ENCODE peak calls at places on chromosome 17, in five cellular contexts. K is heart left ventricle, S is IMR-90, P is transverse colon, F is body of pancreas. V is an unnamed sample. For H3K27me3, the result is how much of the 10 kb centered on the place peaks cover.

GRCh38 chr17:305090-305976 is 47.3 kb downstream of the RPH3AL start:
- DNase-seq in K (peak), S (no peak), P (peak), F (peak), V (peak)

GRCh38 chr17:9750488-9750887 is 40.9 kb downstream of the DHRS7C start:
- DNase-seq in K (no peak), S (no peak), P (no peak), F (no peak), V (no peak)

GRCh38 chr17:21076242-21076641 is 33.4 kb upstream of the USP22 start:
- DNase-seq in K (no peak), S (no peak), P (no peak), F (no peak), V (no peak)

GRCh38 chr17:16418684-16419066 is 3.3 kb downstream of the TRPV2 start:
- DNase-seq in K (no peak), S (no peak), P (no peak), F (no peak), V (no peak)

GRCh38 chr17:79769596-79770520 is 8.1 kb upstream of the CBX2 start:
- DNase-seq in K (peak), S (no peak), P (no peak), F (no peak), V (no peak)

GRCh38 chr17:55421179-55421934 is at the start of gene MMD:
- DNase-seq in K (peak), S (no peak), P (peak), F (peak), V (peak)

GRCh38 chr17:80287806-80288579 is 27.3 kb downstream of the RNF213 start:
- DNase-seq in K (no peak), S (no peak), P (no peak), F (no peak), V (no peak)

GRCh38 chr17:35944151-35944550 is 638 bp upstream of the LYZL6 start:
- DNase-seq in K (no peak), S (no peak), P (no peak), F (no peak), V (no peak)

GRCh38 chr17:35057332-35057915 is 6.1 kb downstream of the RFFL start:
- DNase-seq in K (no peak), S (no peak), P (no peak), F (no peak), V (no peak)

GRCh38 chr17:17817552-17817947 is 19.2 kb downstream of the SREBF1 start:
- DNase-seq in K (no peak), S (no peak), P (no peak), F (no peak), V (no peak)

GRCh38 chr17:38601539-38602351 is 4.0 kb downstream of the SRCIN1 start:
- DNase-seq in K (no peak), S (no peak), P (peak), F (no peak), V (no peak)

GRCh38 chr17:81890447-81891302 is 711 bp downstream of the ALYREF start:
- DNase-seq in K (peak), S (no peak), P (no peak), F (no peak), V (peak)

GRCh38 chr17:412211-413015 is 59.8 kb upstream of the RPH3AL start:
- DNase-seq in K (no peak), S (peak), P (peak), F (peak), V (peak)

GRCh38 chr17:80010283-80010858 is 25.3 kb downstream of the TBC1D16 start:
- DNase-seq in K (no peak), S (no peak), P (no peak), F (no peak), V (no peak)

GRCh38 chr17:71327376-71328059 is 793.3 kb upstream of the SOX9 start:
- DNase-seq in K (no peak), S (peak), P (no peak), F (no peak), V (no peak)

GRCh38 chr17:45931677-45932076 is 37.3 kb downstream of the MAPT start:
- DNase-seq in K (no peak), S (no peak), P (no peak), F (no peak), V (no peak)

GRCh38 chr17:40516581-40517285 is 15.3 kb upstream of the TNS4 start:
- DNase-seq in K (no peak), S (no peak), P (peak), F (no peak), V (no peak)

GRCh38 chr17:45578516-45579455 is 88.3 kb upstream of the PLEKHM1 start:
- DNase-seq in K (no peak), S (no peak), P (no peak), F (no peak), V (no peak)

GRCh38 chr17:42881768-42882565 is 18.6 kb upstream of the G6PC1 start:
- DNase-seq in K (no peak), S (no peak), P (no peak), F (no peak), V (no peak)

GRCh38 chr17:71379512-71379911 is 741.3 kb upstream of the SOX9 start:
- DNase-seq in K (no peak), S (no peak), P (no peak), F (no peak), V (no peak)

GRCh38 chr17:78682363-78682762 is 99.7 kb downstream of the CYTH1 start:
- DNase-seq in K (no peak), S (no peak), P (no peak), F (no peak), V (no peak)

GRCh38 chr17:44633998-44634397 is 22.3 kb upstream of the MEIOC start:
- DNase-seq in K (no peak), S (no peak), P (no peak), F (no peak), V (no peak)

GRCh38 chr17:46106966-46107644 is 86.1 kb downstream of the KANSL1 start:
- DNase-seq in K (no peak), S (no peak), P (no peak), F (no peak), V (no peak)

GRCh38 chr17:68054296-68054900 is 18.9 kb downstream of the KPNA2 start:
- DNase-seq in K (no peak), S (peak), P (no peak), F (no peak), V (no peak)

GRCh38 chr17:49922095-49922494 is 46.9 kb upstream of the DLX4 start:
- DNase-seq in K (no peak), S (no peak), P (no peak), F (no peak), V (no peak)

GRCh38 chr17:71247455-71248015 is 873.3 kb upstream of the SOX9 start:
- DNase-seq in K (no peak), S (no peak), P (no peak), F (no peak), V (no peak)

GRCh38 chr17:56918916-56919315 is 5.1 kb upstream of the TRIM25 start:
- DNase-seq in K (no peak), S (no peak), P (no peak), F (no peak), V (no peak)

GRCh38 chr17:67521773-67522069 is 144.6 kb downstream of the PITPNC1 start:
- DNase-seq in K (no peak), S (no peak), P (no peak), F (no peak), V (no peak)

GRCh38 chr17:7836596-7837374 is 2.8 kb downstream of the KDM6B start:
- DNase-seq in K (peak), S (peak), P (peak), F (peak), V (peak)

GRCh38 chr17:53894591-53894990 is 71.9 kb downstream of the KIF2B start:
- DNase-seq in K (no peak), S (no peak), P (no peak), F (no peak), V (no peak)

GRCh38 chr17:42698736-42699414 is 16.5 kb downstream of the CNTNAP1 start:
- DNase-seq in K (no peak), S (peak), P (no peak), F (no peak), V (no peak)

GRCh38 chr17:14760719-14761425 is 460.0 kb downstream of the HS3ST3B1 start:
- DNase-seq in K (no peak), S (no peak), P (no peak), F (no peak), V (peak)

GRCh38 chr17:50603340-50603739 is 31.3 kb upstream of the ABCC3 start:
- DNase-seq in K (no peak), S (no peak), P (no peak), F (no peak), V (no peak)

GRCh38 chr17:9287301-9287700 is 266.0 kb downstream of the NTN1 start:
- DNase-seq in K (no peak), S (no peak), P (no peak), F (no peak), V (no peak)

GRCh38 chr17:36933174-36934143 is 3.8 kb upstream of the LHX1 start:
- DNase-seq in K (no peak), S (no peak), P (no peak), F (no peak), V (no peak)

GRCh38 chr17:61479493-61480413 is 27.5 kb downstream of the TBX4 start:
- DNase-seq in K (no peak), S (no peak), P (no peak), F (no peak), V (peak)

GRCh38 chr17:79931517-79932309 is 92.5 kb upstream of the CBX4 start:
- DNase-seq in K (no peak), S (peak), P (peak), F (no peak), V (no peak)

GRCh38 chr17:72997559-72997958 is 94.9 kb downstream of the SLC39A11 start:
- DNase-seq in K (no peak), S (no peak), P (no peak), F (no peak), V (no peak)

GRCh38 chr17:72996791-72997190 is 95.7 kb downstream of the SLC39A11 start:
- DNase-seq in K (no peak), S (no peak), P (no peak), F (no peak), V (no peak)

GRCh38 chr17:72998343-72998742 is 94.1 kb downstream of the SLC39A11 start:
- DNase-seq in K (no peak), S (no peak), P (no peak), F (no peak), V (no peak)

GRCh38 chr17:72989074-72989610 is 103.3 kb downstream of the SLC39A11 start:
- DNase-seq in K (no peak), S (peak), P (no peak), F (no peak), V (no peak)

DNA sequence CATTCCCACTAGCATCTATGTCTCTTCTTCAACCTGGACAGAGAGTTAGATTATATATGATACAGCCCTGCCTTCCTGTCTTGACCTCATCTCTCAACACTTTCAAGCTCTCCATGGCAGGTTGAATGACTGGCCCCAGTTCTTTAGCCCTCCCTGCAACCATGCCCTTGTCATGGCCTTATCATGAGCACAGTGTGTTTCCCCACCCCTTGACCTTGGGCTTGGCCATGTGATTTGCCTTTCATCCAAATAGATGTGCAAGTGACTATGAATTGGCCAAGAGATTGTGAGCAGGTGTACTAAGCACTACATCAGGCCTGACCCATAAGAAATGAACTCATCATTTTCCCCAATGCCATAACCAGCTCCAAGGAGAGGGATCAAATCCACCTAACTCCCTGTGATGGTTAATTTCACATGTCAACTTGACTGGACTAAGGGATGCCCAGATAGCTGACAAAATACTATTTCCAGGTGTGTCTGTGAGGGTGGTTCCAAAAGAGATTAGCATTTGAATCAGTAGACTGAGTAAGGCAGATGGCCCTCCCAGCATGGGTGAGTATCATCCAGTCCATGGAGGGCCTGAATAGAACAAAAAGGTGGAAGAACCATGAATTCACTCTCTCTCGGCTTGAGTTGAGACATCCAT is 97.4 kb downstream of the SLC39A11 start:
- DNase-seq in K (no peak), S (no peak), P (no peak), F (peak), V (no peak)
- H3K27me3 ChIP-seq in K (under half), S (under half), P (under half), F (under half), V (under half)

GRCh38 chr17:64448665-64449512 is at the start of gene MILR1:
- DNase-seq in K (no peak), S (peak), P (peak), F (no peak), V (no peak)
- H3K27ac ChIP-seq in K (peak), S (no peak), P (peak), F (no peak), V (peak)

DNA sequence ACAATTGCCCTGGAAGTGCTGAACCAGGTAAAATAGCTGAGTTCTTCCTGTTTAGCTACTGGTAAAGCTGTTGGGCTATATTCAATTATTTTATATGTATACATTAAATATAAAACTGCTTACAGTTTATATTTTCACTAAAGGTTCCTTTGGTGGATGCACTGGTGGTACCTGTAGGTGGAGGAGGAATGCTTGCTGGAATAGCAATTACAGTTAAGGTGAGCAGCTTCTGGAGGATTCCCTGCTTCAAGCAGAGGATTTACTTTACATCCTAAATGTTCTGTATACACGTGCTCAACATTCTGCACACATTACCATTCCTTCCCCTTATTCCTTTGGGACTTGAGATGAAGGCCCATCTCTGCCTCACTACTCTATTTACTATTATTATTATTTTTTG is 14.9 kb downstream of the TSR1 start:
- DNase-seq in K (no peak), S (no peak), P (no peak), F (no peak), V (no peak)
- TF ChIP-seq POLR2A in K (no peak), S (no peak), P (no peak), F (no peak), V (no peak)

DNA sequence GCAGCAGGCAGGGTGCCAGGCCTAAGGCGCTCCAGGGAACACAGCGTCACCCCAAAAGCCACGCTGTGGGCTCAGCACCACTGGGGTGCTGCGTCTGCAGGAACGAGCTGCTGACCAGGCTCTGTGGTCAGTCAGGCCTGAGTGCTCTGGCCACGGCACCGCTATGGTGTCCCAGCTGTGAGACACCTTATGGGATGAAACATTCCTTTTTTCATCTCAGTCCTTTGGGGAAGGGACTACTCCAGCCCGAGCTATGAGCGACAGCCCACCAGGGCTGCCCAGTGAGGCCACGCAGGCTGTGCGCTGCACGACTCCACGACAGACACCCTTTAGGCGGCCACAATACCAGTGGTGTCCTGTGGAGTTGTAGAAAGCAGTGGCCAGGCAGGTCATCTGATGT is 11.1 kb downstream of the MGAT5B start:
- DNase-seq in K (no peak), S (no peak), P (no peak), F (no peak), V (no peak)
- H3K27me3 ChIP-seq in K (under half), S (under half), P (under half), F (under half), V (under half)

DNA sequence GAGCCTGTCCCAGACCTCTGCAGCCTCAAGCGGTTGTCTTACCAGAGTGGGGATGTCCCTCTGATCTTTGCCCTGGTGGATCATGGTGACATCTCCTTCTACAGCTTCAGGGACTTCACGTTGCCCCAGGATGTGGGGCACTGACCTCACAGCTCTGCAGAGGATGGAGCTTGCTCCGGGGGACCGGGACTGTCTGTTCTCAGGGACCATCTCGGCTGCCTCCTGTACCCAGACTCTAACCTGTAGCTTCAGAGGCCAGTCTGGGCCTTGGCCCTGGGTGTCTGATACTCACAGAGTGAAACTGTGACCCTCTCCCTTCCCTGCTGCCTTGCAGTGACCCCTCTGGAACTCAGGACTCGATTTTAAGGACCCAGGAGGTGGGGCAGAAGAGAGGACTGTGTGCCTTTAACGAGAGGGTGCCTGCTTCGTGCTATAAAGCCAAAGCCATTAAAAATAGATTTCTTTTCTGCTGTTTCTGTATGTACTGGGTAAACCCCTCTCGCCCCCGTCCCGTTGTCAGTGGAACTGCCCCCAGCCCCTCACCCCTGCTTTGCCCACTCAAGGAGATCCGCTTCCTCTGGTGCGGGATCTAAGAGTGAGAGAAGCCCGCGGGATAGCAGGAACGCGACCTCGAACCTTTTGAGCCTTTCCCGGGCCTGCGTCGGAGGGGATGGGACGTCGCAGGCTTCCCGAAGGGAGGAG is 1.1 kb upstream of the LLGL2 start:
- DNase-seq in K (no peak), S (no peak), P (no peak), F (no peak), V (no peak)
- H3K27ac ChIP-seq in K (peak), S (no peak), P (peak), F (peak), V (no peak)

GRCh38 chr17:1709403-1709891 is 730 bp downstream of the TLCD2 start:
- DNase-seq in K (no peak), S (no peak), P (no peak), F (no peak), V (no peak)

GRCh38 chr17:1711804-1712203 is 1.6 kb upstream of the TLCD2 start:
- DNase-seq in K (no peak), S (no peak), P (no peak), F (no peak), V (no peak)

GRCh38 chr17:1709971-1710806 is at the start of gene TLCD2:
- DNase-seq in K (peak), S (peak), P (peak), F (peak), V (peak)

GRCh38 chr17:1712271-1712670 is 2.1 kb upstream of the TLCD2 start:
- DNase-seq in K (no peak), S (no peak), P (no peak), F (no peak), V (no peak)

GRCh38 chr17:1710807-1711553 is 803 bp upstream of the TLCD2 start:
- DNase-seq in K (no peak), S (no peak), P (no peak), F (no peak), V (no peak)
- TF ChIP-seq POLR2A in K (no peak), S (peak), P (no peak), F (no peak), V (no peak)